ENCODE peak calls at places on chromosome 20, in six cellular contexts. L is K562, C is transverse colon, J is stomach, K is upper lobe of left lung, V is A549. Z is an unnamed sample.
A peak's percentile ranks its signal among the peaks of the same experiment; 100 is the strongest.

GRCh38 chr20:54625497-54625896 is 150.1 kb downstream of the DOK5 start:
- DNase-seq in L (no peak), C (no peak), J (peak; percentile 52), K (no peak), V (no peak), Z (no peak)

GRCh38 chr20:3875378-3875974 is 13.7 kb upstream of the PANK2 start:
- DNase-seq in L (no peak), C (no peak), J (no peak), K (no peak), V (no peak), Z (no peak)

GRCh38 chr20:61482425-61482887 is 230.4 kb downstream of the CDH4 start:
- DNase-seq in L (peak; percentile 56), C (no peak), J (no peak), K (no peak), V (no peak), Z (no peak)

GRCh38 chr20:16612708-16613107 is 39.5 kb upstream of the KIF16B start:
- DNase-seq in L (no peak), C (no peak), J (no peak), K (no peak), V (no peak), Z (no peak)

GRCh38 chr20:47250360-47250759 is 106.1 kb downstream of the ZMYND8 start:
- DNase-seq in L (no peak), C (no peak), J (no peak), K (no peak), V (no peak), Z (no peak)

GRCh38 chr20:2619961-2620595 is 32.4 kb upstream of the NOP56 start:
- DNase-seq in L (no peak), C (no peak), J (no peak), K (no peak), V (peak; percentile 29), Z (no peak)

GRCh38 chr20:301886-302848 is 4.8 kb downstream of the ZCCHC3 start:
- DNase-seq in L (no peak), C (no peak), J (no peak), K (no peak), V (no peak), Z (no peak)

GRCh38 chr20:35467339-35468224 is 12.2 kb downstream of the CEP250 start:
- DNase-seq in L (no peak), C (no peak), J (no peak), K (no peak), V (peak; percentile 58), Z (peak; percentile 65)

GRCh38 chr20:1357921-1358671 is 29.2 kb upstream of the SDCBP2 start:
- DNase-seq in L (no peak), C (no peak), J (no peak), K (no peak), V (no peak), Z (no peak)

GRCh38 chr20:52105573-52106422 is 85.8 kb downstream of the ZFP64 start:
- DNase-seq in L (no peak), C (no peak), J (no peak), K (no peak), V (peak; percentile 68), Z (no peak)

GRCh38 chr20:47776639-47777038 is 8.6 kb downstream of the SULF2 start:
- DNase-seq in L (no peak), C (no peak), J (no peak), K (no peak), V (no peak), Z (no peak)

GRCh38 chr20:1299522-1299921 is 29.4 kb downstream of the SDCBP2 start:
- DNase-seq in L (peak; percentile 48), C (no peak), J (no peak), K (no peak), V (peak; percentile 34), Z (no peak)

GRCh38 chr20:13809373-13809772 is 24.5 kb downstream of the NDUFAF5 start:
- DNase-seq in L (no peak), C (no peak), J (no peak), K (no peak), V (no peak), Z (no peak)

GRCh38 chr20:52497731-52498130 is 306.2 kb upstream of the ZFP64 start:
- DNase-seq in L (no peak), C (no peak), J (no peak), K (no peak), V (no peak), Z (no peak)

GRCh38 chr20:30485331-30486102 is 771.9 kb upstream of the DEFB115 start:
- DNase-seq in L (no peak), C (no peak), J (no peak), K (no peak), V (no peak), Z (no peak)

GRCh38 chr20:25454153-25454900 is 46.9 kb downstream of the GINS1 start:
- DNase-seq in L (no peak), C (no peak), J (peak; percentile 18), K (no peak), V (no peak), Z (no peak)

GRCh38 chr20:53915459-53916172 is 154.8 kb downstream of the BCAS1 start:
- DNase-seq in L (peak; percentile 86), C (peak; percentile 99), J (peak; percentile 97), K (peak; percentile 97), V (peak; percentile 89), Z (peak; percentile 93)

GRCh38 chr20:2874456-2874855 is 1.2 kb downstream of the PTPRA start:
- DNase-seq in L (no peak), C (no peak), J (no peak), K (no peak), V (no peak), Z (no peak)

GRCh38 chr20:16216227-16217210 is 356.7 kb downstream of the KIF16B start:
- DNase-seq in L (no peak), C (no peak), J (no peak), K (no peak), V (no peak), Z (no peak)

GRCh38 chr20:18056174-18057105 is 1.3 kb downstream of the OVOL2 start:
- DNase-seq in L (no peak), C (peak; percentile 81), J (peak; percentile 64), K (peak; percentile 39), V (peak; percentile 34), Z (no peak)

GRCh38 chr20:41696428-41696827 is 78.3 kb upstream of the CHD6 start:
- DNase-seq in L (peak; percentile 35), C (no peak), J (no peak), K (no peak), V (no peak), Z (no peak)

GRCh38 chr20:6886065-6886729 is 118.7 kb downstream of the BMP2 start:
- DNase-seq in L (no peak), C (no peak), J (no peak), K (no peak), V (no peak), Z (no peak)

GRCh38 chr20:30484749-30485070 is 772.8 kb upstream of the DEFB115 start:
- DNase-seq in L (no peak), C (no peak), J (no peak), K (no peak), V (no peak), Z (no peak)

GRCh38 chr20:41738584-41739193 is 120.5 kb upstream of the CHD6 start:
- DNase-seq in L (peak; percentile 57), C (peak; percentile 35), J (peak; percentile 58), K (peak; percentile 35), V (peak; percentile 52), Z (no peak)

DNA sequence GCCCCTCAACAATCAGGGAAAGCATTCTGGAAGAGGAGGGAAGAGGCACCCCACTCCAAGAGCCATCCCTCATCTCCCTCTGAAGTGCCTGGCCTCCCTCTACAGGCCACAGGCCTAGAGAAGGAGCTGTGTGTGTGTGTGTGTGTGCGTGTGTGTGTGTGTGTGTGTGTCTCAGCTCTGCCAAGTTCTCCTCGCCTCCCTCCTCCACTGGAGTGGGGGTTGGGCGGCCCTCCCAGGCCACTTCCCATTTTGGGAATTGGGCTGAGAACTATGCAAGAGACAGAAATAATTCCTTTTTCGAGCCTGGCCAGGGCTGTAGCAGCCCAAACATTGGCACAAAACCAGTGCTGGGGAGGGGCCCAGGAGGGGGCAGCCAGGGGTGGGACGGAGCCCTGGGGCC is 35.7 kb downstream of the KCNB1 start:
- DNase-seq in L (no peak), C (peak; percentile 69), J (peak; percentile 27), K (peak; percentile 23), V (peak; percentile 24), Z (peak; percentile 92)
- H3K27ac ChIP-seq in L (no peak overlapping the region), C (peak overlapping the region; percentile 76), J (peak overlapping the region; percentile 55), K (no peak overlapping the region), V (no peak overlapping the region), Z (peak overlapping the region; percentile 90)

GRCh38 chr20:59583428-59584277 is 20.7 kb upstream of the PHACTR3 start:
- DNase-seq in L (no peak), C (peak; percentile 35), J (peak; percentile 29), K (no peak), V (no peak), Z (no peak)
- H3K9me3 ChIP-seq in L (no peaks in the 10 kb centered on the region), C (no peaks in the 10 kb centered on the region), J (peaks cover 5% of the 10 kb centered on the region), K (no peaks in the 10 kb centered on the region), V (peaks cover 5% of the 10 kb centered on the region), Z (no peaks in the 10 kb centered on the region)

DNA sequence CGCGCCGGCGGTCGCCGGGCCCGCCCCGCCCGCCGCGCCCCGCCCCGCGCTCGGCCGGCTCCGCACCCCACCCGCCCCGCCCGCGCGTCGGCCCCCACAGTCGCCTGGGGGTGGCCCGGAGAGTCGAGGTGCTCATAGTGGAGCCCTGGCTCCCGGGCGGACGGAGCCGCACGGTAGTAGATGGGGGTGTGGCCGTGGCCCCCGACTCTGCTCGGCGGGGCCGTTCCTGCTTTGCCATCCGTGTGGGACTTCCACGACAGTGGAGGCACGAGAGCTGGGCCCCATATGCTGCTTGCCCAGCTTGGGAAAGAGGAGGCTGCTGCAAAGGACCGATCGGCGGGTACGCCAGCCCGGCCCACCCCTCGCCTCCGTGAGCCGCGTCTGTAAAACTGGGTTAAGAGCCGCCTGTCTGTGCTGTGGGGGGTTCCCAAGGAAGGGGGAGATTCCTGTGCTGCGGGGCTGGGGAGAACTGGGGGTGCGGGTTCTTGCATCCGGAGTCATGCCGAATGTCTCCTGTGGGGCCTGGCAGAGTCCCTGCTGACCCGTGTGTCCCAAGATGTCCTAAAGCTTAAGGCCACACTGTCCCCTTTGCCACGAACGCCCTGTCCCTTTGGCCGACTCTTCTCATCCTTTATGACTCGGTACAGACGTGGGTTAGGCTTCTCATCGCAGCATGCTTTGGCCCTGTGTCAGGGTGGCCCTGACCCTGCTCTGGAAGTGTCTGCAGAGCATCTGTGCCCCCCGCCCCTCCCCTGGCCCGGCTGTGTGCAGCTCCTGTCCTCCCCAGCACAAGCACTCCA is at the start of gene OPRL1:
- DNase-seq in L (no peak), C (no peak), J (no peak), K (peak; percentile 41), V (no peak), Z (no peak)
- TF ChIP-seq POLR2A in L (no peak), C (no peak), J (no peak), K (no peak), V (no peak), Z (no peak)

DNA sequence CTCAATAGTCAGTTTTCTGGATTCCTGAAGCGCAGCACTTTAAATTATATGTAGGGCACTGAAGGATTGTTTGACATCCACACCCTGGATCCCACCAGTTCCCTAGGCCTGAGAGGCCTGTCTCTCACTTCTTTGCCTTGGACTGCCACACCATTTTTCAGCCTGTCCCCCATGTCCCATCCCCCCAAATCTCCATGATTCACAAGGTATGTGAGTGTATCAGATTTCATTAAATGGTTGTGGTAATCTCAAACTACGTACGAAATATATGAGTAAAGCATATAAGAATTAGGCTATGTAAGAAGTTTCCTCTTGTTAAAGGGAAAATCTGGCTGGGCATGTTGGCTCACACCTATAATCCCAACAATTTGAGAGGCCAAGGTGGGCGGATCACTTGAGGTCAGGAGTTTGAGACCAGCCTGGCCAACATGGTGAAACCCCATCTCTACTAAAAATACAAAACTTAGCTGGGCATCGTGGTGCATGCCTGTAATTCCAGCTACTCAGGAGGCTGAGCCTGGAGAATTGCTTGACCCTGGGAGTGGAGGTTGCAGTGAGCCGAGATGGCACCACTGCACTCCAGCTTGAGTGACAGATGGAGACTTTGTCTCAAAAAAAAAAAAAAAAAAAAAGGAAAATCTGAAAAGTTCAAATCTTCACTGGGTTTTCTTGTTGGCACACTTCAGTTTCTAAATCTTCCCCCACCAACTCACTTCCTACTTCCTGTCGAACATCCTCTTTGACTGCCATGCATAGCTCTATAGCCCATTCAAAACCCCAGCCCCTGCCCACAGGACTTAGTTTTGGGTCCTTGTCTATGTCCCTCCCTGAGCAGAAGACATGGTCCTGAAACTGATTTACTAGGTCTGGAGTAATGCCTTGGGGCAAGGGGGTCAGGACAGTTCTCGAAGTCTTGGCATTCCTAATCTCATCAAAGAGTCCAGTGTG is 97.3 kb upstream of the SHLD1 start:
- DNase-seq in L (no peak), C (no peak), J (no peak), K (no peak), V (peak; percentile 88), Z (no peak)
- H3K27ac ChIP-seq in L (no peak overlapping the region), C (peak overlapping the region; percentile 31), J (peak overlapping the region; percentile 46), K (peak overlapping the region; percentile 75), V (peak overlapping the region; percentile 96), Z (no peak overlapping the region)

Z was measured in uterus.